ENCODE peak calls at places on chromosome 12, in nine cellular contexts. O, B, E, X, K, L, G, R and F are unnamed samples.

GRCh38 chr12:33588082-33588712 is 148.6 kb upstream of the SYT10 start:
- DNase-seq in O (no peak), B (no peak), E (no peak), X (peak; percentile 11), K (no peak), L (no peak), G (no peak), R (no peak), F (no peak)

GRCh38 chr12:111532741-111533140 is 66.4 kb downstream of the ATXN2 start:
- DNase-seq in O (no peak), B (no peak), E (no peak), X (no peak), K (no peak), L (no peak), G (no peak), R (no peak), F (no peak)

GRCh38 chr12:71694099-71694820 is 8.4 kb downstream of the TMEM19 start:
- DNase-seq in O (no peak), B (no peak), E (no peak), X (peak; percentile 52), K (no peak), L (no peak), G (no peak), R (no peak), F (no peak)

GRCh38 chr12:100799770-100800169 is 5.2 kb downstream of the ANO4 start:
- DNase-seq in O (no peak), B (no peak), E (no peak), X (no peak), K (no peak), L (peak; percentile 75), G (no peak), R (no peak), F (no peak)

GRCh38 chr12:45034861-45035265 is 16.0 kb downstream of the DBX2 start:
- DNase-seq in O (no peak), B (no peak), E (no peak), X (no peak), K (no peak), L (no peak), G (no peak), R (no peak), F (no peak)

GRCh38 chr12:94649349-94650142 is 811 bp downstream of the TMCC3 start:
- DNase-seq in O (peak; percentile 83), B (no peak), E (no peak), X (peak; percentile 63), K (peak; percentile 46), L (peak; percentile 4), G (no peak), R (peak; percentile 23), F (no peak)

GRCh38 chr12:87444039-87444438 is 585.2 kb downstream of the C12orf50 start:
- DNase-seq in O (no peak), B (no peak), E (no peak), X (no peak), K (no peak), L (peak; percentile 1), G (no peak), R (no peak), F (no peak)

GRCh38 chr12:64923536-64923935 is 99.1 kb downstream of the TBC1D30 start:
- DNase-seq in O (no peak), B (no peak), E (no peak), X (no peak), K (no peak), L (no peak), G (no peak), R (no peak), F (no peak)

GRCh38 chr12:53956914-53957536 is 2.3 kb downstream of the HOXC12 start:
- DNase-seq in O (peak; percentile 55), B (no peak), E (peak; percentile 7), X (no peak), K (no peak), L (no peak), G (no peak), R (no peak), F (no peak)

GRCh38 chr12:4157122-4157521 is 116.4 kb upstream of the CCND2 start:
- DNase-seq in O (no peak), B (no peak), E (no peak), X (no peak), K (no peak), L (no peak), G (no peak), R (no peak), F (no peak)

GRCh38 chr12:112937741-112938719 is at the start of gene OAS3:
- DNase-seq in O (peak; percentile 90), B (peak; percentile 39), E (peak; percentile 72), X (peak; percentile 70), K (peak; percentile 93), L (peak; percentile 79), G (peak; percentile 22), R (peak; percentile 85), F (peak; percentile 85)

GRCh38 chr12:2051700-2052625 is 824 bp upstream of the CACNA1C start:
- DNase-seq in O (no peak), B (no peak), E (no peak), X (no peak), K (no peak), L (no peak), G (no peak), R (no peak), F (no peak)

GRCh38 chr12:80173465-80173864 is 74.1 kb downstream of the OTOGL start:
- DNase-seq in O (no peak), B (no peak), E (no peak), X (no peak), K (no peak), L (no peak), G (no peak), R (no peak), F (no peak)

GRCh38 chr12:101876861-101877815 is at the start of gene DRAM1:
- DNase-seq in O (peak; percentile 96), B (peak; percentile 50), E (peak; percentile 81), X (peak; percentile 92), K (peak; percentile 91), L (peak; percentile 89), G (peak; percentile 56), R (peak; percentile 87), F (peak; percentile 96)
- TF ChIP-seq CTCF in O (no peak), B (no peak), E (no peak), X (peak; percentile 29), K (no peak), L (peak; percentile 6), G (no peak), R (no peak), F (no peak)

GRCh38 chr12:107523760-107524558 is 161.6 kb upstream of the PWP1 start:
- DNase-seq in O (no peak), B (no peak), E (no peak), X (no peak), K (no peak), L (no peak), G (no peak), R (no peak), F (no peak)

GRCh38 chr12:107521826-107522355 is 163.7 kb upstream of the PWP1 start:
- DNase-seq in O (no peak), B (no peak), E (no peak), X (no peak), K (no peak), L (no peak), G (no peak), R (no peak), F (no peak)

GRCh38 chr12:107525063-107525718 is 160.4 kb upstream of the PWP1 start:
- DNase-seq in O (no peak), B (no peak), E (no peak), X (no peak), K (no peak), L (no peak), G (no peak), R (no peak), F (no peak)

GRCh38 chr12:107519906-107520859 is 165.4 kb upstream of the PWP1 start:
- DNase-seq in O (no peak), B (no peak), E (no peak), X (no peak), K (no peak), L (no peak), G (no peak), R (no peak), F (no peak)

GRCh38 chr12:107522692-107523477 is 162.7 kb upstream of the PWP1 start:
- DNase-seq in O (no peak), B (no peak), E (no peak), X (no peak), K (no peak), L (no peak), G (no peak), R (no peak), F (no peak)
- TF ChIP-seq CTCF in O (no peak), B (peak; percentile 39), E (no peak), X (peak; percentile 2), K (no peak), L (peak; percentile 11), G (peak; percentile 56), R (no peak), F (no peak)

DNA sequence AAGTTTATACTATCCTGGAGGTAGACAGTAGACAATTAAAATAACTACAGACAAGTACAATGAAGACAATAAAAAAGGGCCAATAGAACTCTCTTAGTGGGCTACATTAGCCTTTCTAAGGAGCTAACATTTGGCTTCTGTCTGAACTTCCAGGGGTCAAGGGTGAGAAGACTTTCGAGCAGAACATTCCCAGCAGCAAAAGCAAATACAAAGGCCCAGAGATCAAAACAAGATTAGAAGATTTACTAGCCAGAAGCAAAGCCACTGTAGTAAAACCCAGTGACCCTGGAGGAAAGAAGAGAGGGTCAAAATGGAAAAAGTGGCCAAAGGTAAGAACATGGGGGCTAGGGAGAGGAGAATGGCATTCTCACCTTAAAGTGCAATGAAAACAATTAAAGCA is 63.2 kb downstream of the ATP2B1 start:
- DNase-seq in O (no peak), B (no peak), E (no peak), X (no peak), K (no peak), L (no peak), G (no peak), R (no peak), F (no peak)
- TF ChIP-seq CTCF in O (no peak), B (no peak), E (no peak), X (no peak), K (no peak), L (no peak), G (no peak), R (no peak), F (no peak)

GRCh38 chr12:124599074-124599999 is 31.9 kb upstream of the NCOR2 start:
- DNase-seq in O (peak; percentile 2), B (peak; percentile 79), E (no peak), X (no peak), K (no peak), L (peak; percentile 45), G (no peak), R (no peak), F (no peak)
- TF ChIP-seq CTCF in O (no peak), B (no peak), E (no peak), X (no peak), K (no peak), L (no peak), G (no peak), R (no peak), F (no peak)

GRCh38 chr12:103879048-103879692 is 38.1 kb upstream of the NT5DC3 start:
- DNase-seq in O (no peak), B (no peak), E (no peak), X (no peak), K (no peak), L (no peak), G (no peak), R (no peak), F (no peak)
- TF ChIP-seq CTCF in O (no peak), B (no peak), E (no peak), X (no peak), K (no peak), L (no peak), G (no peak), R (no peak), F (no peak)